ENCODE peak calls at places on chromosomes 12 and 14, in six cellular contexts. One of them, this sample, is unnamed.

GRCh38 chr12:62032838-62033237 is 227.4 kb upstream of the USP15 start:
- DNase-seq in Panc1: no peak
- DNase-seq in gastrocnemius medialis: no peak
- DNase-seq in glutamatergic neuron: no peak
- DNase-seq in GM06990: no peak
- DNase-seq in retinal pigment epithelial cell: no peak
- DNase-seq in this sample: no peak

GRCh38 chr12:188910-189621 is 24.9 kb downstream of the SLC6A12 start:
- DNase-seq in Panc1: no peak
- DNase-seq in gastrocnemius medialis: no peak
- DNase-seq in glutamatergic neuron: peak
- DNase-seq in GM06990: peak
- DNase-seq in retinal pigment epithelial cell: no peak
- DNase-seq in this sample: peak

GRCh38 chr14:79659995-79660975 is 551.0 kb downstream of the DIO2 start:
- DNase-seq in Panc1: no peak
- DNase-seq in gastrocnemius medialis: no peak
- DNase-seq in glutamatergic neuron: no peak
- DNase-seq in GM06990: no peak
- DNase-seq in retinal pigment epithelial cell: no peak
- DNase-seq in this sample: peak

GRCh38 chr14:104132981-104133380 is 5.4 kb upstream of the KIF26A start:
- DNase-seq in Panc1: no peak
- DNase-seq in gastrocnemius medialis: no peak
- DNase-seq in glutamatergic neuron: peak
- DNase-seq in GM06990: no peak
- DNase-seq in retinal pigment epithelial cell: no peak
- DNase-seq in this sample: peak

GRCh38 chr14:39417014-39417413 is 15.2 kb downstream of the FBXO33 start:
- DNase-seq in Panc1: no peak
- DNase-seq in gastrocnemius medialis: no peak
- DNase-seq in glutamatergic neuron: no peak
- DNase-seq in GM06990: no peak
- DNase-seq in retinal pigment epithelial cell: no peak
- DNase-seq in this sample: no peak

GRCh38 chr12:123602651-123603195 is 824 bp downstream of the DDX55 start:
- DNase-seq in Panc1: no peak
- DNase-seq in gastrocnemius medialis: no peak
- DNase-seq in glutamatergic neuron: no peak
- DNase-seq in GM06990: no peak
- DNase-seq in retinal pigment epithelial cell: no peak
- DNase-seq in this sample: no peak

GRCh38 chr14:32531942-32532341 is 202.8 kb downstream of the AKAP6 start:
- DNase-seq in Panc1: no peak
- DNase-seq in gastrocnemius medialis: no peak
- DNase-seq in glutamatergic neuron: no peak
- DNase-seq in GM06990: no peak
- DNase-seq in retinal pigment epithelial cell: no peak
- DNase-seq in this sample: no peak

GRCh38 chr14:79708426-79708825 is 502.9 kb downstream of the DIO2 start:
- DNase-seq in Panc1: no peak
- DNase-seq in gastrocnemius medialis: no peak
- DNase-seq in glutamatergic neuron: no peak
- DNase-seq in GM06990: no peak
- DNase-seq in retinal pigment epithelial cell: no peak
- DNase-seq in this sample: no peak

GRCh38 chr12:109054520-109054919 is 2.1 kb downstream of the USP30 start:
- DNase-seq in Panc1: no peak
- DNase-seq in gastrocnemius medialis: no peak
- DNase-seq in glutamatergic neuron: no peak
- DNase-seq in GM06990: no peak
- DNase-seq in retinal pigment epithelial cell: no peak
- DNase-seq in this sample: no peak

GRCh38 chr12:12788675-12789368 is 3.4 kb downstream of the APOLD1 start:
- DNase-seq in Panc1: no peak
- DNase-seq in gastrocnemius medialis: peak
- DNase-seq in glutamatergic neuron: peak
- DNase-seq in GM06990: no peak
- DNase-seq in retinal pigment epithelial cell: peak
- DNase-seq in this sample: peak

GRCh38 chr12:132393991-132394949 is 64.9 kb upstream of the GALNT9 start:
- DNase-seq in Panc1: no peak
- DNase-seq in gastrocnemius medialis: no peak
- DNase-seq in glutamatergic neuron: no peak
- DNase-seq in GM06990: no peak
- DNase-seq in retinal pigment epithelial cell: no peak
- DNase-seq in this sample: no peak

GRCh38 chr12:100356646-100357223 is at the start of gene SLC17A8:
- DNase-seq in Panc1: no peak
- DNase-seq in gastrocnemius medialis: no peak
- DNase-seq in glutamatergic neuron: peak
- DNase-seq in GM06990: no peak
- DNase-seq in retinal pigment epithelial cell: no peak
- DNase-seq in this sample: peak

DNA sequence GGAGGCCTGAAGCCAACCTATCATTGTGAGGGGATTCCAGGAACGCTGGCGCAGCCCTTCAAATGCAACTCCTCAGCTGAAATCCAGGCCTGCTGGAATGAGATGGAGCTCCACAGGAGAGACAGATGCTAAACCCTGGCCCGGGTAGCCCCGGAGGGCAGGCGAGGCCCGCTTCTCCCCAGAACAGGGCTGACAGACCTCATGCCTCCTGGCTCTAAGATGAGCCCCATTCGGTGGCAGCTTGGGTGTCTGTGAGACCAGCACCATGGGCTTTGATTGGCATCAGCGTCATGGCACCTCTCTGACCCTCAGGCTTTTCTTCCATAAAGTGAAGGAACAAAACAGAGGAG is 382.2 kb downstream of the BCL11B start:
- DNase-seq in Panc1: no peak
- DNase-seq in gastrocnemius medialis: no peak
- DNase-seq in glutamatergic neuron: no peak
- DNase-seq in GM06990: no peak
- DNase-seq in retinal pigment epithelial cell: no peak
- DNase-seq in this sample: no peak
- TF ChIP-seq CTCF in Panc1: no peak
- TF ChIP-seq CTCF in gastrocnemius medialis: no peak
- TF ChIP-seq CTCF in glutamatergic neuron: no peak
- TF ChIP-seq CTCF in GM06990: no peak
- TF ChIP-seq CTCF in retinal pigment epithelial cell: no peak
- TF ChIP-seq CTCF in this sample: no peak

DNA sequence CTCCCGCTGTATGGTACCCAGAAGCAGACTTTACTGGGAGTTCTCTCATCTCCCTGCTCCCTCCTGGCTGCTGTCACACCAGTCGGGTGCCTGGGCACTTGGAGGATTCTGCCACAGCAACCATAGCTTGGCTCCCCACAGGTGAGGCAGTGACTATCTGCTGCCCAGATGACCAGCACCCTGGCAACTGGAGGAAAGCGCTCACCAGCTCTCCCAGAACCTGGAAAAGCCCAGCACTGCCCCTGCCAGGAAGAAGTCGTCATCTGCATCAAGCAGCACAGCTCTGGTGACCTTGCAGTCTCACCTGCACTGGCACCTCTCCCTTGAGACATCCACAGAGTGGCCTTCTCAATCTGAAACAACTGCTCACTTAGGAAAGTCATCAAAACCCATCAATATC is 31.9 kb upstream of the TC2N start:
- DNase-seq in Panc1: no peak
- DNase-seq in gastrocnemius medialis: no peak
- DNase-seq in glutamatergic neuron: no peak
- DNase-seq in GM06990: no peak
- DNase-seq in retinal pigment epithelial cell: no peak
- DNase-seq in this sample: no peak
- TF ChIP-seq CTCF in Panc1: no peak
- TF ChIP-seq CTCF in gastrocnemius medialis: no peak
- TF ChIP-seq CTCF in glutamatergic neuron: no peak
- TF ChIP-seq CTCF in GM06990: no peak
- TF ChIP-seq CTCF in retinal pigment epithelial cell: peak
- TF ChIP-seq CTCF in this sample: no peak

GRCh38 chr14:71050227-71050823 is 143.1 kb downstream of the PCNX1 start:
- DNase-seq in Panc1: no peak
- DNase-seq in gastrocnemius medialis: no peak
- DNase-seq in glutamatergic neuron: no peak
- DNase-seq in GM06990: no peak
- DNase-seq in retinal pigment epithelial cell: no peak
- DNase-seq in this sample: no peak
- TF ChIP-seq CTCF in Panc1: peak
- TF ChIP-seq CTCF in gastrocnemius medialis: no peak
- TF ChIP-seq CTCF in glutamatergic neuron: peak
- TF ChIP-seq CTCF in GM06990: peak
- TF ChIP-seq CTCF in retinal pigment epithelial cell: peak
- TF ChIP-seq CTCF in this sample: peak

GRCh38 chr14:50344116-50344775 is 32.1 kb downstream of the DMAC2L start:
- DNase-seq in Panc1: no peak
- DNase-seq in gastrocnemius medialis: no peak
- DNase-seq in glutamatergic neuron: no peak
- DNase-seq in GM06990: peak
- DNase-seq in retinal pigment epithelial cell: no peak
- DNase-seq in this sample: no peak

GRCh38 chr14:50343424-50343823 is 31.3 kb downstream of the DMAC2L start:
- DNase-seq in Panc1: no peak
- DNase-seq in gastrocnemius medialis: no peak
- DNase-seq in glutamatergic neuron: no peak
- DNase-seq in GM06990: no peak
- DNase-seq in retinal pigment epithelial cell: no peak
- DNase-seq in this sample: no peak

GRCh38 chr14:50340945-50341344 is 28.8 kb downstream of the DMAC2L start:
- DNase-seq in Panc1: no peak
- DNase-seq in gastrocnemius medialis: no peak
- DNase-seq in glutamatergic neuron: peak
- DNase-seq in GM06990: no peak
- DNase-seq in retinal pigment epithelial cell: no peak
- DNase-seq in this sample: peak

GRCh38 chr14:50340045-50340444 is 27.9 kb downstream of the DMAC2L start:
- DNase-seq in Panc1: no peak
- DNase-seq in gastrocnemius medialis: no peak
- DNase-seq in glutamatergic neuron: no peak
- DNase-seq in GM06990: no peak
- DNase-seq in retinal pigment epithelial cell: no peak
- DNase-seq in this sample: no peak

DNA sequence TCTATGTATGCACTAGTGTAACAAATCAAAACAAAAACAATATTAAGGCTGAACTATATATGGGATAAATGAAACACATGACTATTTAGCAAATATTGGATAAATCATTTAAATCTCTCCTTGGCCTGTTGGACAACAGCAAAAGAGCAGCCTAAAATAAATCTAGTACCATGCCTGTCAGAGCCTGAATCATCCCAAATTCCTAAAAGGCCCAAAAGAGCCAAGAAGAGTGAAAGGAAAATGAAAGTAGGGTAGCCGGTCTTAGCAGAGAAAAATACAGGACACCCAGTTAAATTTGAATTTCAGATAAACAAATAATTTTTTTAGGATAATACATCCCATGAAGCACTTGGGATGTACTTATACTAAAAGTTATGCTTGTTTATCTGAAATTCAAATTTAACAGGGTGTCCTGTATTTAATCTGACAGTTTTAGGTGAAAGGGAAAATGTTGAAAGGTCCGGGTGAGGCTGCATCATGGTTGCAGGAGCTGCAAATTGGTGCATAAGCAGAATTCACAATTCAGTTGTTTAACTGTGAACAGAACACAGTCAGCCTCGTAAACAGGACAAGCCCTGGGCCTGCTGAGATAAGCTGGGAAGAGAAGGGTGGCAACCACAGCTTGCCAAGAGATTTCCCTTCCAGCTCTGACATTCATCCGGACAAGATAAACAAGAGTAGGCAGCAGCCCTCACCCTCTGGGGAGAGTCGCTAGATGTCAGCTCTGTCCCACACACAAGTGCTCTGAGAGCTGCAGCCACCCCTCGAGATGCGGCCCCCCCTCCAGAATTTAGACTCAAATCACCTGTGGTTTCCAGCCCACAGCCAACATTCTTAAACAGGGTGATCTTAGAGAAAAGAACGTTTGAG is 30.3 kb downstream of the DMAC2L start:
- DNase-seq in Panc1: no peak
- DNase-seq in gastrocnemius medialis: peak
- DNase-seq in glutamatergic neuron: peak
- DNase-seq in GM06990: peak
- DNase-seq in retinal pigment epithelial cell: no peak
- DNase-seq in this sample: peak
- TF ChIP-seq CTCF in Panc1: peak
- TF ChIP-seq CTCF in gastrocnemius medialis: no peak
- TF ChIP-seq CTCF in glutamatergic neuron: no peak
- TF ChIP-seq CTCF in GM06990: peak
- TF ChIP-seq CTCF in retinal pigment epithelial cell: peak
- TF ChIP-seq CTCF in this sample: no peak